ENCODE peak calls at places on chromosomes 3 and 15, in six cellular contexts. E is NCI-H1436 treated with DMSO at 0.1 percent for 48 hours; I is stromal cell of bone marrow; H is activated T-helper 9 cell treated with anti-CD3 and anti-CD28 coated beads, Interleukin-2, amount 50 U/mL, for 16 hours; A is LoVo; J is foreskin melanocyte. S is an unnamed sample.
A peak's percentile ranks its signal among the peaks of the same experiment; 100 is the strongest.

GRCh38 chr3:63886843-63887242 is 23.2 kb downstream of the ATXN7 start:
- DNase-seq in E (no peak), I (no peak), H (no peak), A (no peak), J (no peak), S (no peak)

GRCh38 chr3:29363110-29363509 is 82.2 kb downstream of the RBMS3 start:
- DNase-seq in E (no peak), I (no peak), H (no peak), A (no peak), J (no peak), S (no peak)

GRCh38 chr3:38131621-38132369 is 5.1 kb downstream of the ACAA1 start:
- DNase-seq in E (no peak), I (no peak), H (no peak), A (no peak), J (no peak), S (no peak)

GRCh38 chr3:107660316-107660976 is 137.7 kb downstream of the BBX start:
- DNase-seq in E (no peak), I (peak; percentile 45), H (no peak), A (no peak), J (no peak), S (no peak)

GRCh38 chr3:117409256-117409655 is 699.7 kb downstream of the TUSC7 start:
- DNase-seq in E (no peak), I (no peak), H (no peak), A (no peak), J (peak; percentile 83), S (no peak)

GRCh38 chr15:89442671-89443307 is 53.6 kb downstream of the RHCG start:
- DNase-seq in E (no peak), I (no peak), H (no peak), A (peak; percentile 44), J (peak; percentile 23), S (peak; percentile 33)

GRCh38 chr3:12372762-12373280 is 84.0 kb downstream of the PPARG start:
- DNase-seq in E (no peak), I (no peak), H (no peak), A (no peak), J (no peak), S (no peak)

GRCh38 chr3:57755368-57756021 is 614 bp upstream of the SLMAP start:
- DNase-seq in E (no peak), I (no peak), H (peak; percentile 27), A (peak; percentile 52), J (no peak), S (no peak)

GRCh38 chr3:182793663-182794454 is 555 bp downstream of the ATP11B start:
- DNase-seq in E (no peak), I (peak; percentile 17), H (peak; percentile 13), A (peak; percentile 13), J (peak; percentile 34), S (peak; percentile 62)

GRCh38 chr3:123618076-123618703 is 33.3 kb upstream of the HACD2 start:
- DNase-seq in E (no peak), I (no peak), H (no peak), A (peak; percentile 57), J (no peak), S (no peak)